ENCODE peak calls at places on chromosome 1, in nine cellular contexts. Q is GM23338, R is dermis blood vessel endothelial cell, T is left ventricle myocardium inferior, M is MV-4-11, Y is A549, W is LHCN-M2, D is uterus, O is H54. V is an unnamed sample.

GRCh38 chr1:31583995-31584868 is 7.9 kb downstream of the TINAGL1 start:
- DNase-seq in Q (no peak), R (peak), T (peak), M (no peak), Y (no peak), W (no peak), D (peak), O (no peak), V (no peak)

GRCh38 chr1:17167783-17168479 is 37.0 kb upstream of the PADI1 start:
- DNase-seq in Q (no peak), R (no peak), T (no peak), M (no peak), Y (peak), W (peak), D (no peak), O (peak), V (no peak)

GRCh38 chr1:84960371-84960770 is 36.5 kb downstream of the MCOLN2 start:
- DNase-seq in Q (no peak), R (no peak), T (no peak), M (no peak), Y (no peak), W (peak), D (no peak), O (no peak), V (no peak)

GRCh38 chr1:58785424-58786058 is 1.7 kb upstream of the JUN start:
- DNase-seq in Q (peak), R (no peak), T (peak), M (no peak), Y (no peak), W (peak), D (peak), O (no peak), V (no peak)

GRCh38 chr1:87182611-87183010 is 146.1 kb upstream of the LMO4 start:
- DNase-seq in Q (no peak), R (no peak), T (no peak), M (no peak), Y (no peak), W (no peak), D (no peak), O (no peak), V (no peak)

GRCh38 chr1:17113973-17114372 is 5.3 kb downstream of the PADI2 start:
- DNase-seq in Q (no peak), R (no peak), T (peak), M (no peak), Y (no peak), W (no peak), D (no peak), O (no peak), V (no peak)

GRCh38 chr1:153544453-153545066 is 1.0 kb downstream of the S100A4 start:
- DNase-seq in Q (no peak), R (no peak), T (no peak), M (no peak), Y (no peak), W (no peak), D (no peak), O (no peak), V (no peak)

GRCh38 chr1:172427191-172427590 is 6.7 kb downstream of the C1orf105 start:
- DNase-seq in Q (no peak), R (no peak), T (no peak), M (no peak), Y (no peak), W (no peak), D (no peak), O (no peak), V (no peak)